ENCODE peak calls at places on chromosomes 13 and 19, in six cellular contexts. O is MV-4-11, Y is sigmoid colon, B is left cardiac atrium, Z is cardiac muscle cell, H is hypothalamus. X is an unnamed sample.

GRCh38 chr13:59111711-59112110 is 1052.0 kb downstream of the DIAPH3 start:
- DNase-seq in O (no peak), Y (no peak), B (no peak), Z (no peak), H (no peak), X (peak)

GRCh38 chr19:5993516-5994406 is 15.8 kb upstream of the RANBP3 start:
- DNase-seq in O (no peak), Y (peak), B (peak), Z (no peak), H (no peak), X (no peak)

GRCh38 chr19:23799321-23799720 is 40.6 kb upstream of the ZNF681 start:
- DNase-seq in O (no peak), Y (no peak), B (no peak), Z (peak), H (no peak), X (no peak)

GRCh38 chr13:73412933-73413332 is 354.1 kb downstream of the KLF5 start:
- DNase-seq in O (no peak), Y (no peak), B (no peak), Z (no peak), H (no peak), X (no peak)

GRCh38 chr19:10514211-10515145 is 2.8 kb downstream of the S1PR5 start:
- DNase-seq in O (no peak), Y (no peak), B (no peak), Z (peak), H (no peak), X (no peak)

GRCh38 chr19:2982983-2983350 is 5.6 kb downstream of the TLE6 start:
- DNase-seq in O (no peak), Y (peak), B (peak), Z (peak), H (peak), X (no peak)

GRCh38 chr13:27138457-27139093 is 33.0 kb downstream of the USP12 start:
- DNase-seq in O (no peak), Y (no peak), B (no peak), Z (no peak), H (no peak), X (no peak)

GRCh38 chr19:3068071-3068470 is 5.8 kb upstream of the TLE5 start:
- DNase-seq in O (no peak), Y (no peak), B (no peak), Z (no peak), H (no peak), X (no peak)

GRCh38 chr19:45670670-45671453 is 2.8 kb downstream of the GIPR start:
- DNase-seq in O (peak), Y (no peak), B (peak), Z (peak), H (peak), X (no peak)

GRCh38 chr19:31674503-31675186 is 325.4 kb upstream of the TSHZ3 start:
- DNase-seq in O (no peak), Y (no peak), B (no peak), Z (no peak), H (no peak), X (no peak)

GRCh38 chr13:24276310-24276709 is 33.1 kb upstream of the C1QTNF9 start:
- DNase-seq in O (peak), Y (no peak), B (no peak), Z (no peak), H (no peak), X (no peak)

GRCh38 chr19:49767380-49767779 is 579 bp downstream of the AP2A1 start:
- DNase-seq in O (no peak), Y (no peak), B (no peak), Z (peak), H (no peak), X (no peak)

GRCh38 chr19:2695288-2695866 is 7.1 kb downstream of the GNG7 start:
- DNase-seq in O (peak), Y (no peak), B (no peak), Z (peak), H (peak), X (no peak)

GRCh38 chr19:45681391-45682015 is 10.2 kb downstream of the SNRPD2 start:
- DNase-seq in O (peak), Y (peak), B (peak), Z (peak), H (peak), X (peak)

GRCh38 chr13:40383922-40384321 is 282.5 kb downstream of the FOXO1 start:
- DNase-seq in O (no peak), Y (no peak), B (no peak), Z (no peak), H (no peak), X (no peak)

GRCh38 chr19:28299649-28300048 is 913.3 kb downstream of the UQCRFS1 start:
- DNase-seq in O (no peak), Y (no peak), B (no peak), Z (no peak), H (no peak), X (no peak)

GRCh38 chr13:51905787-51906186 is 44.0 kb downstream of the CCDC70 start:
- DNase-seq in O (no peak), Y (no peak), B (no peak), Z (no peak), H (no peak), X (no peak)

GRCh38 chr13:27273658-27274425 is 3.2 kb downstream of the RASL11A start:
- DNase-seq in O (no peak), Y (no peak), B (no peak), Z (peak), H (no peak), X (no peak)

GRCh38 chr19:4278926-4279529 is at the start of gene SHD:
- DNase-seq in O (no peak), Y (no peak), B (no peak), Z (peak), H (no peak), X (no peak)

GRCh38 chr19:39200066-39200817 is 3.5 kb downstream of the NCCRP1 start:
- DNase-seq in O (no peak), Y (no peak), B (no peak), Z (no peak), H (no peak), X (no peak)

GRCh38 chr19:6479836-6480398 is 1.7 kb downstream of the DENND1C start:
- DNase-seq in O (no peak), Y (no peak), B (no peak), Z (no peak), H (no peak), X (no peak)

GRCh38 chr13:83943530-83944279 is 61.4 kb upstream of the SLITRK1 start:
- DNase-seq in O (no peak), Y (no peak), B (no peak), Z (peak), H (peak), X (no peak)

GRCh38 chr13:98563071-98563470 is 13.8 kb downstream of the STK24 start:
- DNase-seq in O (no peak), Y (peak), B (no peak), Z (no peak), H (no peak), X (no peak)

GRCh38 chr19:35936738-35937268 is 629 bp downstream of the LRFN3 start:
- DNase-seq in O (no peak), Y (no peak), B (no peak), Z (no peak), H (no peak), X (no peak)

GRCh38 chr13:80928241-80928640 is 587.3 kb upstream of the SPRY2 start:
- DNase-seq in O (no peak), Y (no peak), B (no peak), Z (no peak), H (no peak), X (no peak)

GRCh38 chr13:83125791-83126190 is 756.5 kb downstream of the SLITRK1 start:
- DNase-seq in O (no peak), Y (no peak), B (no peak), Z (no peak), H (no peak), X (no peak)

GRCh38 chr19:10625762-10626138 is 397 bp downstream of the SLC44A2 start:
- DNase-seq in O (no peak), Y (no peak), B (no peak), Z (no peak), H (no peak), X (no peak)